ENCODE peak calls at places on chromosomes 12 and 14, in five cellular contexts. E is H9, J is H1, D is neuronal stem cell, C is mesenchymal stem cell. S is an unnamed sample.
A peak's percentile ranks its signal among the peaks of the same experiment; 100 is the strongest.

GRCh38 chr14:69313176-69313575 is 53.2 kb downstream of the GALNT16 start:
- DNase-seq in E (peak; percentile 16), J (no peak), D (no peak), C (no peak), S (no peak)

GRCh38 chr14:76844223-76844622 is 18.0 kb downstream of the LRRC74A start:
- DNase-seq in E (peak; percentile 74), J (no peak), D (no peak), C (no peak), S (peak; percentile 21)

GRCh38 chr12:27119797-27120196 is 37.4 kb upstream of the C12orf71 start:
- DNase-seq in E (peak; percentile 58), J (peak; percentile 7), D (no peak), C (no peak), S (no peak)

GRCh38 chr12:13049816-13050215 is 5.6 kb downstream of the FAM234B start:
- DNase-seq in E (no peak), J (no peak), D (no peak), C (peak; percentile 6), S (no peak)

GRCh38 chr14:104551851-104552737 is 27.5 kb upstream of the C14orf180 start:
- DNase-seq in E (no peak), J (no peak), D (no peak), C (no peak), S (no peak)

GRCh38 chr12:130223767-130224244 is 61.5 kb downstream of the FZD10 start:
- DNase-seq in E (no peak), J (no peak), D (no peak), C (no peak), S (no peak)

GRCh38 chr14:42779024-42779423 is 1172.3 kb downstream of the LRFN5 start:
- DNase-seq in E (no peak), J (no peak), D (no peak), C (peak; percentile 10), S (no peak)

GRCh38 chr14:38548091-38548490 is 292.2 kb upstream of the CLEC14A start:
- DNase-seq in E (no peak), J (no peak), D (no peak), C (no peak), S (no peak)

GRCh38 chr14:74258705-74259035 is 19.4 kb downstream of the VSX2 start:
- DNase-seq in E (no peak), J (no peak), D (no peak), C (no peak), S (no peak)

GRCh38 chr12:38556647-38557046 is 240.1 kb downstream of the ALG10B start:
- DNase-seq in E (no peak), J (no peak), D (no peak), C (no peak), S (no peak)

GRCh38 chr14:38982837-38983236 is 120.2 kb downstream of the SEC23A start:
- DNase-seq in E (no peak), J (no peak), D (no peak), C (no peak), S (no peak)

GRCh38 chr12:1914116-1914911 is 4.1 kb downstream of the CACNA2D4 start:
- DNase-seq in E (peak; percentile 23), J (no peak), D (no peak), C (no peak), S (no peak)

GRCh38 chr14:91202234-91202974 is 42.1 kb downstream of the GPR68 start:
- DNase-seq in E (no peak), J (no peak), D (peak; percentile 42), C (peak; percentile 72), S (no peak)

GRCh38 chr14:68785817-68786490 is 6.9 kb downstream of the ZFP36L1 start:
- DNase-seq in E (no peak), J (no peak), D (no peak), C (peak; percentile 81), S (peak; percentile 93)

GRCh38 chr14:102140027-102140749 is 491 bp downstream of the WDR20 start:
- DNase-seq in E (peak; percentile 30), J (no peak), D (peak; percentile 14), C (peak; percentile 48), S (peak; percentile 27)

GRCh38 chr14:30551460-30551859 is 7.5 kb upstream of the G2E3 start:
- DNase-seq in E (no peak), J (no peak), D (no peak), C (no peak), S (no peak)

GRCh38 chr12:89507015-89507824 is 17.4 kb downstream of the GALNT4 start:
- DNase-seq in E (no peak), J (no peak), D (no peak), C (no peak), S (no peak)

GRCh38 chr12:103855036-103855712 is 14.1 kb upstream of the NT5DC3 start:
- DNase-seq in E (no peak), J (no peak), D (no peak), C (peak; percentile 68), S (peak; percentile 46)

GRCh38 chr12:75489613-75490210 is 9.2 kb downstream of the GLIPR1 start:
- DNase-seq in E (no peak), J (no peak), D (no peak), C (no peak), S (peak; percentile 42)

GRCh38 chr12:64451687-64452558 is at the start of gene TBK1:
- DNase-seq in E (peak; percentile 95), J (peak; percentile 53), D (peak; percentile 89), C (peak; percentile 89), S (peak; percentile 90)

GRCh38 chr12:111816065-111816615 is 25.9 kb upstream of the MAPKAPK5 start:
- DNase-seq in E (no peak), J (no peak), D (no peak), C (no peak), S (peak; percentile 59)

GRCh38 chr12:52230364-52231281 is 2.4 kb upstream of the KRT7 start:
- DNase-seq in E (no peak), J (no peak), D (no peak), C (peak; percentile 56), S (peak; percentile 96)

GRCh38 chr12:127770123-127770522 is 496.8 kb upstream of the TMEM132C start:
- DNase-seq in E (no peak), J (no peak), D (no peak), C (no peak), S (no peak)

GRCh38 chr12:22318122-22318737 is 16.3 kb downstream of the ST8SIA1 start:
- DNase-seq in E (no peak), J (no peak), D (no peak), C (peak; percentile 18), S (peak; percentile 26)

GRCh38 chr12:124812972-124813371 is 50.7 kb downstream of the SCARB1 start:
- DNase-seq in E (no peak), J (no peak), D (no peak), C (no peak), S (no peak)

GRCh38 chr12:89789862-89790261 is 81.2 kb upstream of the ATP2B1 start:
- DNase-seq in E (no peak), J (no peak), D (no peak), C (no peak), S (peak; percentile 95)

GRCh38 chr12:69329669-69330428 is 18.3 kb upstream of the LYZ start:
- DNase-seq in E (no peak), J (no peak), D (no peak), C (peak; percentile 41), S (no peak)

GRCh38 chr14:99803803-99804202 is 10.6 kb downstream of the EML1 start:
- DNase-seq in E (no peak), J (no peak), D (no peak), C (no peak), S (no peak)

GRCh38 chr12:30145351-30146017 is 361.7 kb upstream of the TMTC1 start:
- DNase-seq in E (no peak), J (no peak), D (no peak), C (no peak), S (no peak)

GRCh38 chr12:45192041-45192695 is 23.7 kb upstream of the ANO6 start:
- DNase-seq in E (no peak), J (no peak), D (no peak), C (peak; percentile 58), S (peak; percentile 89)

GRCh38 chr12:21906919-21907642 is 34.1 kb downstream of the ABCC9 start:
- DNase-seq in E (no peak), J (no peak), D (no peak), C (no peak), S (no peak)

GRCh38 chr12:53502331-53502730 is 1.2 kb downstream of the TARBP2 start:
- DNase-seq in E (no peak), J (no peak), D (no peak), C (no peak), S (no peak)

GRCh38 chr12:97556201-97556824 is 93.7 kb downstream of the RMST start:
- DNase-seq in E (no peak), J (no peak), D (no peak), C (peak; percentile 88), S (peak; percentile 74)
- H2AFZ ChIP-seq in E (no peak overlapping the region), J (no peak overlapping the region), D (no peak overlapping the region), C (no peak overlapping the region), S (no peak overlapping the region)

GRCh38 chr14:51224551-51224950 is 15.5 kb upstream of the TMX1 start:
- DNase-seq in E (no peak), J (no peak), D (no peak), C (no peak), S (no peak)

GRCh38 chr14:51228890-51229289 is 11.2 kb upstream of the TMX1 start:
- DNase-seq in E (no peak), J (no peak), D (no peak), C (no peak), S (no peak)

GRCh38 chr14:51219473-51220448 is 20.3 kb upstream of the TMX1 start:
- DNase-seq in E (no peak), J (no peak), D (no peak), C (peak; percentile 35), S (no peak)

DNA sequence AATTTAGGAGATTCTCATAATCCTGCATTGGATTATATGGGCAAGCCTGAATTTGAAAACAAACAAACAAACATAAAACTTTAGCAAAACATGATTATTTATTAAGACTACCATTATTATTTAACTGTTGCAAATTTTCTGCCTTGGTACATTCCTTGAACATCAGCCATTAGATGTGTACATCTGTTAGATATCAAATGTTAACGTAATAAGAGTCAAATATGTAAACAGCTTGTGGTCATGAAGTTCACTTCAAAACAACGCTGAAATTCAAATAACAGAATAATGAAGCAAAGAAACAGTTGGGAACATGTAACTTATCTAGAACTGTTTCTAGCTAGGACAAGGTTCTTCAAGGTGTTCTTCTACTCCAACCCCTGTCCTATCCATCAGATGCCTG is 14.3 kb upstream of the TMX1 start:
- DNase-seq in E (no peak), J (no peak), D (no peak), C (no peak), S (no peak)
- H3K9me3 ChIP-seq in E (no peaks in the 10 kb centered on the region), J (peaks cover 8% of the 10 kb centered on the region), D (no peaks in the 10 kb centered on the region), C (no peaks in the 10 kb centered on the region), S (peaks cover 8% of the 10 kb centered on the region)

GRCh38 chr12:5453471-5453870 is 21.6 kb downstream of the NTF3 start:
- DNase-seq in E (no peak), J (no peak), D (no peak), C (peak; percentile 59), S (no peak)
- H2BK12ac ChIP-seq in E (no peak overlapping the region), J (no peak overlapping the region), D (no peak overlapping the region), C (no peak overlapping the region), S (no peak overlapping the region)

DNA sequence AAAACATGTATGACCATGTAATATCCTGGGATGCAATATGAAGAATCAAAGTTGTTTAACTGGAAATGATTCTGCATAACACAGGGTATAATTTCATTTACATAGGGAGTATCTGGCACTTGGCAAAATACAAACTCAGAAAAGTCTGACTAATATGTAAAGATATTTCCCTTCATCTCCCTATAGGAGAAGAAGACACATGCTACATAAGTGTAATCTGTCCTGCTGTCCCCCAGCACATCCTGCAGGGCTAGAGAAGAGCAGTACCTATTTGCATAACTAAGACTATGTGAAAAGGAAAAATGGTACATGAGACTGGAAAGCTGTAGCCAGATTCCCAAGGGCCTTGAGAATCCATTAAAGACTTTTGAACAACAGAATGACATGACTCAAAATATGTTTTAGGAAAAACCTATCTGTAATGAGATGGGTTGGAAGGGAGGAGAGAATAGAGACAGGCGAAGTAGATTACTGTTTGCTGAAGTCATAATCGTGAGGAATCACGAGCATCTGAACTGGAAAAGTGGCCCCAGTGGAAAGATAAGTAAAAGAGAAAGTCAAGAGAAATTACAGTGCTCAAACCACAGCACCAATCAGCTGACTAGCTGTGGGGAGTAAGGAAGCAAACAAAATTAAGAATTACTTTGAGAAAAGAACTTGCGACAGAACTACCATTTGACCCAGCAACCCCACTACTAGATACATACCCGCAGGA is 155.1 kb upstream of the HMGA2 start:
- DNase-seq in E (no peak), J (no peak), D (no peak), C (peak; percentile 49), S (peak; percentile 14)
- H2AFZ ChIP-seq in E (no peak overlapping the region), J (no peak overlapping the region), D (no peak overlapping the region), C (no peak overlapping the region), S (no peak overlapping the region)

S was measured in trophoblast cell.